ENCODE peak calls at places on chromosomes 16 and 17, in five cellular contexts. One of them, this sample, is unnamed.

GRCh38 chr16:77066896-77067496 is 124.0 kb upstream of the MON1B start:
- DNase-seq in A549: no peak
- DNase-seq in COR-L47: no peak
- DNase-seq in Right ventricle myocardium superior: no peak
- DNase-seq in M059J: no peak
- DNase-seq in this sample: no peak

GRCh38 chr16:1072526-1073261 is at the start of gene SSTR5:
- DNase-seq in M059J: no peak
- DNase-seq in COR-L47: no peak
- DNase-seq in A549: no peak
- DNase-seq in Right ventricle myocardium superior: no peak
- DNase-seq in this sample: no peak

GRCh38 chr17:50946223-50946890 is 80.2 kb upstream of the TOB1 start:
- DNase-seq in M059J: no peak
- DNase-seq in COR-L47: no peak
- DNase-seq in Right ventricle myocardium superior: peak
- DNase-seq in A549: no peak
- DNase-seq in this sample: no peak

GRCh38 chr16:66728117-66728787 is 23.2 kb downstream of the DYNC1LI2 start:
- DNase-seq in COR-L47: peak
- DNase-seq in Right ventricle myocardium superior: peak
- DNase-seq in A549: peak
- DNase-seq in M059J: peak
- DNase-seq in this sample: peak

GRCh38 chr16:9081843-9082242 is 9.6 kb upstream of the HAPSTR1 start:
- DNase-seq in A549: no peak
- DNase-seq in Right ventricle myocardium superior: no peak
- DNase-seq in M059J: peak
- DNase-seq in COR-L47: no peak
- DNase-seq in this sample: no peak

GRCh38 chr16:48126801-48127644 is 28.8 kb downstream of the ABCC12 start:
- DNase-seq in COR-L47: no peak
- DNase-seq in A549: peak
- DNase-seq in Right ventricle myocardium superior: no peak
- DNase-seq in M059J: peak
- DNase-seq in this sample: no peak

GRCh38 chr17:1067282-1067956 is 70.5 kb downstream of the TIMM22 start:
- DNase-seq in Right ventricle myocardium superior: peak
- DNase-seq in M059J: peak
- DNase-seq in A549: peak
- DNase-seq in COR-L47: no peak
- DNase-seq in this sample: no peak

GRCh38 chr17:4519361-4519788 is 20.7 kb downstream of the SPNS2 start:
- DNase-seq in Right ventricle myocardium superior: peak
- DNase-seq in M059J: no peak
- DNase-seq in A549: no peak
- DNase-seq in COR-L47: no peak
- DNase-seq in this sample: no peak

GRCh38 chr17:5571281-5571680 is 13.0 kb downstream of the NLRP1 start:
- DNase-seq in M059J: no peak
- DNase-seq in Right ventricle myocardium superior: no peak
- DNase-seq in A549: no peak
- DNase-seq in COR-L47: no peak
- DNase-seq in this sample: no peak

GRCh38 chr16:10504404-10504885 is 76.0 kb downstream of the EMP2 start:
- DNase-seq in COR-L47: no peak
- DNase-seq in M059J: no peak
- DNase-seq in Right ventricle myocardium superior: no peak
- DNase-seq in A549: no peak
- DNase-seq in this sample: no peak

GRCh38 chr17:49898547-49899490 is 51.0 kb upstream of the TAC4 start:
- DNase-seq in M059J: peak
- DNase-seq in COR-L47: peak
- DNase-seq in A549: peak
- DNase-seq in Right ventricle myocardium superior: no peak
- DNase-seq in this sample: peak